ENCODE peak calls at places on chromosomes 2 and 18, in six cellular contexts. W is GM12878; T is cardiac muscle cell; O is activated CD8-positive, alpha-beta T cell treated with anti-CD3 and anti-CD28 coated beads for 36 hours; U is astrocyte; J is transverse colon. X is an unnamed sample.

GRCh38 chr2:182366625-182367024 is 60.2 kb downstream of the PDE1A start:
- DNase-seq in U (peak; percentile 36), T (no peak), O (no peak), J (no peak), W (no peak), X (no peak)

GRCh38 chr18:62637807-62638687 is 77.3 kb upstream of the PHLPP1 start:
- DNase-seq in O (peak; percentile 78), T (peak; percentile 16), J (peak; percentile 55), W (no peak), U (no peak), X (peak; percentile 15)

GRCh38 chr2:181037922-181038321 is 57.5 kb downstream of the UBE2E3 start:
- DNase-seq in T (no peak), O (peak; percentile 17), W (no peak), U (peak; percentile 74), J (no peak), X (no peak)

GRCh38 chr2:166074011-166074410 is 53.8 kb downstream of the SCN1A start:
- DNase-seq in W (no peak), J (no peak), O (no peak), T (no peak), U (no peak), X (no peak)

GRCh38 chr2:209922116-209922515 is 80.3 kb upstream of the RPE start:
- DNase-seq in T (no peak), W (no peak), J (no peak), O (no peak), U (peak; percentile 26), X (no peak)

GRCh38 chr2:30666307-30666874 is 140.9 kb downstream of the CAPN13 start:
- DNase-seq in U (peak; percentile 97), J (no peak), T (no peak), W (peak; percentile 32), O (no peak), X (no peak)

GRCh38 chr18:10518595-10519273 is 7.1 kb upstream of the NAPG start:
- DNase-seq in T (peak; percentile 73), J (peak; percentile 27), O (no peak), W (no peak), U (no peak), X (peak; percentile 32)

GRCh38 chr2:64837116-64837704 is 152.0 kb upstream of the SLC1A4 start:
- DNase-seq in T (no peak), J (no peak), U (peak; percentile 62), O (no peak), W (no peak), X (no peak)

GRCh38 chr2:37819228-37819627 is 105.9 kb upstream of the RMDN2 start:
- DNase-seq in O (no peak), U (peak; percentile 92), J (no peak), T (no peak), W (no peak), X (no peak)

GRCh38 chr2:221005338-221005737 is 566.8 kb downstream of the EPHA4 start:
- DNase-seq in T (no peak), O (no peak), W (no peak), U (no peak), J (no peak), X (no peak)

GRCh38 chr2:12127639-12128038 is 381.2 kb downstream of the LPIN1 start:
- DNase-seq in T (no peak), W (no peak), J (no peak), U (no peak), O (peak; percentile 29), X (no peak)

GRCh38 chr2:39839261-39839848 is 60.3 kb upstream of the THUMPD2 start:
- DNase-seq in U (no peak), W (no peak), O (no peak), J (no peak), T (no peak), X (no peak)

GRCh38 chr18:78627546-78628315 is 351.9 kb upstream of the SALL3 start:
- DNase-seq in J (no peak), U (no peak), T (no peak), O (no peak), W (no peak), X (no peak)

GRCh38 chr2:44184106-44184505 is 15.4 kb downstream of the PPM1B start:
- DNase-seq in J (no peak), W (no peak), U (no peak), O (peak; percentile 63), T (no peak), X (no peak)

GRCh38 chr18:58117685-58118403 is 73.8 kb downstream of the NEDD4L start:
- DNase-seq in W (no peak), J (peak; percentile 63), O (no peak), T (peak; percentile 15), U (peak; percentile 98), X (no peak)

GRCh38 chr2:152647417-152648010 is 69.7 kb downstream of the PRPF40A start:
- DNase-seq in J (peak; percentile 63), U (peak; percentile 48), T (peak; percentile 7), W (no peak), O (no peak), X (no peak)

GRCh38 chr2:38740851-38741541 is 10.2 kb downstream of the SRSF7 start:
- DNase-seq in J (no peak), W (no peak), T (peak; percentile 63), U (no peak), O (no peak), X (no peak)

GRCh38 chr2:16429431-16429830 is 236.2 kb downstream of the CYRIA start:
- DNase-seq in J (no peak), T (no peak), U (no peak), W (no peak), O (no peak), X (no peak)
- TF ChIP-seq CTCF in J (no peak), T (no peak), U (no peak), W (no peak), O (no peak), X (no peak)

GRCh38 chr2:164542584-164543021 is 78.7 kb downstream of the GRB14 start:
- DNase-seq in T (no peak), J (no peak), U (peak; percentile 92), W (no peak), O (no peak), X (no peak)

GRCh38 chr2:164535280-164536025 is 85.8 kb downstream of the GRB14 start:
- DNase-seq in J (no peak), T (peak; percentile 5), U (no peak), W (no peak), O (no peak), X (no peak)

GRCh38 chr2:164538250-164538866 is 82.9 kb downstream of the GRB14 start:
- DNase-seq in W (no peak), T (peak; percentile 63), U (no peak), J (no peak), O (no peak), X (no peak)
- TF ChIP-seq CTCF in W (peak; percentile 56), T (peak; percentile 86), U (peak; percentile 84), J (peak; percentile 37), O (peak; percentile 37), X (peak; percentile 81)

GRCh38 chr2:60555066-60555793 is 1.8 kb upstream of the BCL11A start:
- DNase-seq in W (no peak), T (peak; percentile 82), U (peak; percentile 51), O (peak; percentile 77), J (peak; percentile 80), X (peak; percentile 45)
- TF ChIP-seq CTCF in W (peak; percentile 46), T (peak; percentile 41), U (peak; percentile 27), O (peak; percentile 30), J (no peak), X (peak; percentile 65)

GRCh38 chr2:164737612-164738081 is 104.0 kb downstream of the COBLL1 start:
- DNase-seq in T (peak; percentile 83), U (peak; percentile 24), J (peak; percentile 62), W (no peak), O (peak; percentile 20), X (peak; percentile 33)
- TF ChIP-seq CTCF in T (peak; percentile 68), U (peak; percentile 78), J (peak; percentile 75), W (peak; percentile 57), O (peak; percentile 66), X (peak; percentile 86)

GRCh38 chr2:154375625-154376020 is 322.9 kb upstream of the KCNJ3 start:
- DNase-seq in W (no peak), T (peak; percentile 72), U (peak; percentile 20), O (no peak), J (no peak), X (no peak)
- TF ChIP-seq CTCF in W (no peak), T (no peak), U (peak; percentile 35), O (no peak), J (peak; percentile 33), X (peak; percentile 73)

DNA sequence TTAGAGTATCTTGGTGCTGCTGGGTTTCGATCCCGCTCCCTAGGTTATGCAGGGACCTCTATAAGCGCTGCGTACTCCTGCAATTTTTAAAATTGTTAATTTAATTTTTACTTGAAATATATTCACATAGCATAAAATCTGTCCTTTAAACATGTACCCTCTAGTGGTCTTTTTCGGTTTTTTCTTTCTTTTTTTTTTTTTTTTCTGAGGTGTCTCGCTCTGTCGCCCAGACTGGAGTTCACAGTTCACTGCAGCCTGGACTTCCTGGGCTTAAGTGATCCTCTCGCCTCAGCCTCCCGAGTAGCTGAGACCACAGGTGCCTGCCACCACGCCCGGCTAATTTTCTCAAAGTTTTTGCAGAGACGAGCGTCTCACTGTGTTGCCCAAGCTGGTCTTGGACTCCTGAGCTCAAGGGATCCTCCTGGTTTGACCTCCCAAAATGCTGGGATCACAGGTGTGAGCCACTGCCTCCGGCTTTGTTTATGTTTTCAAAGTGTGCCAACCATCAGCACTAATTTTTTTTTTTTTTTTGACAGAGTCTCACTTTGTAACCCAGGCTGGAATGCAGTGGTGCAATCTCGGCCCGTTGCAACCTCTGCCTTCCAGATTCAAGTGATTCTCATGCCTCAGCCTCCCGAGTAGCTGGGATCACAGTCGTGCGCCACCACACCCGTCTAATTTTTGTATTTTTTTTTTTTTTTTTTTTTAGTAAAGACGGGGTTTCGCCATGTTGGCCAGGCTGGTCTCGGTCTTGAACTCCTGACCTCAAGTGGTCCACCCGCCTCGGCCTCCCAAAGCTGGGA is 585 bp upstream of the MOB1A start:
- DNase-seq in O (no peak), W (no peak), T (no peak), J (no peak), U (no peak), X (no peak)
- TF ChIP-seq CTCF in O (peak; percentile 72), W (no peak), T (peak; percentile 30), J (peak; percentile 34), U (no peak), X (peak; percentile 72)

DNA sequence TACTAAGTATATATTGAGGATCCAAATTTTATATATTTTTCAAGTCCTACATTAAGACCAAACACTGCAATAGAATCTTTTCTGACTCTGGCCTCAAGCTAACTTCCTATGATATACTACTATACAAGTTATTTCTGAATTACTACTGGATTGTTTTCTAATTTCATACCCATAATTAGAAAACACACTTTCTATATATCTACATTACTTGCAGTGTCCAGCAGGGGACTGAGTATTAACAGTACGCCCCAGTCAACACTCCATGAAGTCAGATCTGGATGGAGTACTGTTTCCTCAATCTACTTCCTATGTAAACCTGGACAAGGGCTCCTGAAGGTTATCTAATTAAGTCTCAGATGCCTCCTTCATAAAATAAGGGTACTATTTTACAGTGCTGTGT is 26.5 kb downstream of the RMP24 start:
- DNase-seq in T (no peak), O (no peak), W (no peak), U (no peak), J (no peak), X (no peak)
- TF ChIP-seq CTCF in T (peak; percentile 32), O (peak; percentile 28), W (no peak), U (peak; percentile 48), J (peak; percentile 22), X (peak; percentile 53)

X was measured in neural crest cell.